ENCODE peak calls at places on chromosomes 3 and 15, in ten cellular contexts. U is A549, Z is coronary artery, O is iPS DF 6.9, X is fibroblast of pulmonary artery, N is lung, C is astrocyte of the spinal cord, D is body of pancreas, M is SJSA1, Q is Caco-2. Y is an unnamed sample.

GRCh38 chr3:52841981-52842340 is 7.1 kb upstream of the MUSTN1 start:
- DNase-seq in M (no peak), Q (no peak), U (no peak), D (no peak), O (no peak), X (no peak), N (no peak), C (no peak), Z (no peak), Y (no peak)

GRCh38 chr3:156694536-156694935 is 20.1 kb downstream of the TIPARP start:
- DNase-seq in X (no peak), N (no peak), M (no peak), D (no peak), U (no peak), Z (no peak), O (no peak), C (no peak), Q (no peak), Y (peak)

GRCh38 chr15:48005921-48006541 is 114.8 kb upstream of the SLC24A5 start:
- DNase-seq in C (no peak), M (no peak), X (no peak), O (peak), D (no peak), N (peak), U (no peak), Q (no peak), Z (no peak), Y (peak)

GRCh38 chr3:104908761-104909160 is 457.9 kb upstream of the ALCAM start:
- DNase-seq in C (peak), O (no peak), N (no peak), X (peak), D (no peak), Z (no peak), M (no peak), Q (no peak), U (no peak), Y (peak)

GRCh38 chr3:25910997-25911396 is 121.1 kb downstream of the OXSM start:
- DNase-seq in C (peak), M (no peak), Q (peak), Z (no peak), U (no peak), O (no peak), N (peak), D (peak), X (peak), Y (peak)

GRCh38 chr3:72798552-72799195 is 49.6 kb downstream of the SHQ1 start:
- DNase-seq in O (no peak), M (no peak), U (no peak), X (peak), N (no peak), Z (no peak), D (no peak), Q (no peak), C (peak), Y (peak)

GRCh38 chr3:40847571-40847992 is 322.8 kb downstream of the ZNF621 start:
- DNase-seq in M (no peak), Q (peak), D (peak), C (peak), Z (no peak), U (no peak), N (no peak), X (peak), O (peak), Y (peak)

GRCh38 chr3:72818915-72819314 is 29.3 kb downstream of the SHQ1 start:
- DNase-seq in U (no peak), N (no peak), X (peak), M (no peak), D (peak), Z (no peak), Q (no peak), C (peak), O (no peak), Y (peak)

GRCh38 chr3:133448478-133449122 is 48.7 kb downstream of the BFSP2 start:
- DNase-seq in C (no peak), X (no peak), Z (no peak), U (no peak), N (no peak), O (no peak), M (no peak), D (peak), Q (no peak), Y (no peak)

GRCh38 chr15:56821721-56822425 is 88.6 kb upstream of the ZNF280D start:
- DNase-seq in O (peak), D (peak), U (peak), Z (no peak), C (peak), Q (peak), M (peak), N (peak), X (peak), Y (peak)

GRCh38 chr3:126956361-126956760 is 26.6 kb upstream of the PLXNA1 start:
- DNase-seq in D (peak), Z (no peak), X (no peak), Q (no peak), N (no peak), M (no peak), U (no peak), C (no peak), O (no peak), Y (no peak)

GRCh38 chr3:16468114-16469098 is 45.1 kb downstream of the RFTN1 start:
- DNase-seq in Q (no peak), Z (no peak), U (no peak), C (no peak), N (no peak), M (no peak), X (peak), O (no peak), D (no peak), Y (no peak)

GRCh38 chr15:60531811-60532210 is 52.9 kb upstream of the ICE2 start:
- DNase-seq in N (no peak), U (no peak), Q (no peak), C (no peak), Z (no peak), M (no peak), O (no peak), D (no peak), X (no peak), Y (no peak)

GRCh38 chr3:22360977-22361376 is 610.0 kb upstream of the ZNF385D start:
- DNase-seq in D (no peak), Z (no peak), Q (no peak), C (peak), M (no peak), X (peak), N (no peak), O (no peak), U (no peak), Y (peak)

GRCh38 chr3:60598668-60599067 is 652.6 kb downstream of the FHIT start:
- DNase-seq in M (no peak), Z (no peak), Q (peak), O (no peak), X (no peak), U (no peak), D (no peak), N (no peak), C (no peak), Y (no peak)

GRCh38 chr15:60119101-60119500 is 115.0 kb downstream of the FOXB1 start:
- DNase-seq in D (no peak), O (no peak), Z (no peak), U (no peak), M (peak), X (no peak), Q (no peak), N (no peak), C (no peak), Y (no peak)

GRCh38 chr15:35062164-35063099 is 22.7 kb downstream of the NANOGP8 start:
- DNase-seq in M (no peak), C (no peak), O (no peak), D (no peak), Z (no peak), N (no peak), U (no peak), Q (no peak), X (no peak), Y (peak)

GRCh38 chr15:76393614-76394013 is 57.0 kb downstream of the ISL2 start:
- DNase-seq in X (peak), Q (no peak), O (no peak), D (no peak), Z (no peak), N (no peak), C (peak), U (no peak), M (no peak), Y (peak)

GRCh38 chr3:12902181-12902999 is 61.0 kb upstream of the RPL32 start:
- DNase-seq in Q (no peak), Z (no peak), D (no peak), U (no peak), C (no peak), M (no peak), N (no peak), O (no peak), X (no peak), Y (no peak)

GRCh38 chr15:98002874-98003273 is 42.4 kb downstream of the ARRDC4 start:
- DNase-seq in N (no peak), O (no peak), M (no peak), U (no peak), Q (no peak), Z (no peak), D (no peak), X (no peak), C (no peak), Y (no peak)

GRCh38 chr15:40688932-40689799 is 5.8 kb upstream of the RAD51 start:
- DNase-seq in M (no peak), X (no peak), O (no peak), N (no peak), U (no peak), Q (no peak), D (no peak), Z (no peak), C (no peak), Y (no peak)

GRCh38 chr3:57060089-57060829 is at the start of gene SPATA12:
- DNase-seq in U (peak), D (peak), O (peak), Q (peak), N (peak), M (peak), C (peak), X (peak), Z (no peak), Y (peak)

GRCh38 chr15:73781038-73781925 is 28.1 kb upstream of the INSYN1 start:
- DNase-seq in O (peak), Q (peak), U (peak), Z (no peak), X (peak), M (no peak), D (no peak), C (no peak), N (no peak), Y (peak)

GRCh38 chr15:101310163-101310480 is 15.1 kb upstream of the SNRPA1 start:
- DNase-seq in C (no peak), U (no peak), Q (no peak), M (peak), O (no peak), D (no peak), X (no peak), N (no peak), Z (no peak), Y (no peak)

GRCh38 chr3:61894988-61895935 is 333.9 kb downstream of the PTPRG start:
- DNase-seq in X (peak), U (peak), M (peak), Q (peak), C (peak), D (peak), N (peak), Z (no peak), O (no peak), Y (peak)

GRCh38 chr15:70466895-70467529 is 296.3 kb downstream of the UACA start:
- DNase-seq in O (no peak), Z (no peak), U (peak), N (peak), D (peak), Q (peak), M (no peak), X (peak), C (peak), Y (peak)

GRCh38 chr3:124885466-124886167 is 1.5 kb downstream of the ITGB5 start:
- DNase-seq in D (no peak), O (no peak), C (peak), Q (peak), Z (no peak), M (peak), N (no peak), U (no peak), X (peak), Y (peak)

GRCh38 chr3:195565716-195566115 is 18.0 kb downstream of the APOD start:
- DNase-seq in C (no peak), O (no peak), D (peak), M (no peak), Q (no peak), X (no peak), Z (no peak), N (no peak), U (no peak), Y (no peak)

GRCh38 chr3:45915518-45916231 is 27.6 kb upstream of the CXCR6 start:
- DNase-seq in D (no peak), M (peak), Q (no peak), N (peak), C (peak), O (no peak), Z (no peak), U (peak), X (peak), Y (peak)

GRCh38 chr3:95235916-95236315 is 1173.1 kb downstream of the NSUN3 start:
- DNase-seq in N (no peak), O (no peak), C (no peak), Q (no peak), U (no peak), Z (no peak), M (no peak), X (no peak), D (no peak), Y (no peak)

GRCh38 chr3:126358038-126358815 is 1.0 kb upstream of the KLF15 start:
- DNase-seq in Q (no peak), X (no peak), Z (no peak), C (peak), N (peak), O (peak), U (no peak), D (no peak), M (no peak), Y (peak)

GRCh38 chr15:56040081-56041035 is 46.9 kb upstream of the NEDD4 start:
- DNase-seq in Z (no peak), M (peak), D (peak), O (no peak), C (peak), Q (peak), X (peak), N (peak), U (peak), Y (peak)

GRCh38 chr15:50137330-50137761 is 18.3 kb upstream of the ATP8B4 start:
- DNase-seq in N (no peak), Z (no peak), X (peak), O (no peak), U (peak), C (peak), Q (no peak), D (no peak), M (peak), Y (peak)

GRCh38 chr3:131669590-131669989 is 166.8 kb upstream of the MRPL3 start:
- DNase-seq in M (no peak), Q (no peak), X (no peak), Z (no peak), U (no peak), O (peak), N (no peak), C (no peak), D (no peak), Y (no peak)

GRCh38 chr3:33202581-33203457 is 15.8 kb downstream of the SUSD5 start:
- DNase-seq in M (no peak), Z (no peak), O (no peak), X (no peak), Q (no peak), C (peak), D (no peak), N (no peak), U (no peak), Y (no peak)

GRCh38 chr3:36763850-36764703 is at the start of gene DCLK3:
- DNase-seq in U (no peak), M (no peak), O (no peak), Q (no peak), X (no peak), C (no peak), N (no peak), D (peak), Z (no peak), Y (no peak)
- H3K4me3 ChIP-seq in U (peak), M (no peak), O (peak), Q (no peak), X (no peak), C (no peak), N (peak), D (no peak), Z (peak), Y (no peak)

GRCh38 chr3:71244153-71245051 is 339.1 kb downstream of the FOXP1 start:
- DNase-seq in Z (peak), Q (no peak), X (peak), O (no peak), N (no peak), U (no peak), M (no peak), D (no peak), C (peak), Y (peak)
- H3K4me3 ChIP-seq in Z (peak), Q (peak), X (peak), O (no peak), N (no peak), U (peak), M (peak), D (no peak), C (peak), Y (peak)

GRCh38 chr15:96323250-96324162 is 7.0 kb upstream of the NR2F2 start:
- DNase-seq in M (no peak), C (peak), Z (peak), N (no peak), Q (no peak), O (no peak), D (no peak), U (no peak), X (no peak), Y (peak)
- H3K4me3 ChIP-seq in M (no peak), C (peak), Z (peak), N (no peak), Q (no peak), O (peak), D (no peak), U (no peak), X (no peak), Y (no peak)

GRCh38 chr3:191470080-191470479 is 9.1 kb downstream of the PYDC2 start:
- DNase-seq in M (no peak), U (no peak), Z (no peak), D (no peak), N (no peak), X (no peak), Q (no peak), O (no peak), C (no peak), Y (no peak)
- H3K4me3 ChIP-seq in M (no peak), U (no peak), Z (no peak), D (no peak), N (no peak), X (no peak), Q (no peak), O (no peak), C (no peak), Y (no peak)

Y was measured in cardiac fibroblast.